ENCODE peak calls at places on chromosomes 4 and X, in five cellular contexts. One of them, this sample, is unnamed.

GRCh38 chr4:17718471-17718870 is 63.0 kb downstream of the FAM184B start:
- DNase-seq in HTR-8/SVneo: no peak
- DNase-seq in right cardiac atrium: no peak
- DNase-seq in EH: no peak
- DNase-seq in stimulated activated naive B cell treated with anti-CD40 and anti-IgM and Interleukin-4, amounts not matched to agents 10 μg/mL and 1 μg/mL and 100 μg/mL, for 72 hours: no peak
- DNase-seq in this sample: no peak

GRCh38 chrX:2561461-2561860 is 60.7 kb upstream of the DHRSX start:
- DNase-seq in HTR-8/SVneo: no peak
- DNase-seq in right cardiac atrium: no peak
- DNase-seq in EH: no peak
- DNase-seq in stimulated activated naive B cell treated with anti-CD40 and anti-IgM and Interleukin-4, amounts not matched to agents 10 μg/mL and 1 μg/mL and 100 μg/mL, for 72 hours: no peak
- DNase-seq in this sample: no peak

GRCh38 chr4:170026253-170026991 is at the start of gene MFAP3L:
- DNase-seq in HTR-8/SVneo: peak; percentile 87
- DNase-seq in right cardiac atrium: peak; percentile 88
- DNase-seq in EH: peak; percentile 90
- DNase-seq in stimulated activated naive B cell treated with anti-CD40 and anti-IgM and Interleukin-4, amounts not matched to agents 10 μg/mL and 1 μg/mL and 100 μg/mL, for 72 hours: peak; percentile 86
- DNase-seq in this sample: peak; percentile 95

GRCh38 chr4:60934896-60935295 is 265.2 kb upstream of the ADGRL3 start:
- DNase-seq in HTR-8/SVneo: no peak
- DNase-seq in right cardiac atrium: no peak
- DNase-seq in EH: no peak
- DNase-seq in stimulated activated naive B cell treated with anti-CD40 and anti-IgM and Interleukin-4, amounts not matched to agents 10 μg/mL and 1 μg/mL and 100 μg/mL, for 72 hours: no peak
- DNase-seq in this sample: no peak

GRCh38 chr4:172344266-172344772 is 531.1 kb downstream of the GALNTL6 start:
- DNase-seq in HTR-8/SVneo: no peak
- DNase-seq in right cardiac atrium: no peak
- DNase-seq in EH: no peak
- DNase-seq in stimulated activated naive B cell treated with anti-CD40 and anti-IgM and Interleukin-4, amounts not matched to agents 10 μg/mL and 1 μg/mL and 100 μg/mL, for 72 hours: no peak
- DNase-seq in this sample: no peak

GRCh38 chr4:38060829-38061431 is 100.7 kb downstream of the PTTG2 start:
- DNase-seq in HTR-8/SVneo: no peak
- DNase-seq in right cardiac atrium: no peak
- DNase-seq in EH: peak; percentile 68
- DNase-seq in stimulated activated naive B cell treated with anti-CD40 and anti-IgM and Interleukin-4, amounts not matched to agents 10 μg/mL and 1 μg/mL and 100 μg/mL, for 72 hours: no peak
- DNase-seq in this sample: no peak

GRCh38 chrX:128769511-128769910 is 717.3 kb upstream of the ACTRT1 start:
- DNase-seq in HTR-8/SVneo: no peak
- DNase-seq in right cardiac atrium: no peak
- DNase-seq in EH: no peak
- DNase-seq in stimulated activated naive B cell treated with anti-CD40 and anti-IgM and Interleukin-4, amounts not matched to agents 10 μg/mL and 1 μg/mL and 100 μg/mL, for 72 hours: no peak
- DNase-seq in this sample: no peak

GRCh38 chr4:3338976-3339531 is 46.2 kb downstream of the RGS12 start:
- DNase-seq in HTR-8/SVneo: no peak
- DNase-seq in right cardiac atrium: no peak
- DNase-seq in EH: no peak
- DNase-seq in stimulated activated naive B cell treated with anti-CD40 and anti-IgM and Interleukin-4, amounts not matched to agents 10 μg/mL and 1 μg/mL and 100 μg/mL, for 72 hours: no peak
- DNase-seq in this sample: no peak

GRCh38 chrX:112761239-112762207 is 79.1 kb downstream of the AMOT start:
- DNase-seq in HTR-8/SVneo: no peak
- DNase-seq in right cardiac atrium: no peak
- DNase-seq in EH: no peak
- DNase-seq in stimulated activated naive B cell treated with anti-CD40 and anti-IgM and Interleukin-4, amounts not matched to agents 10 μg/mL and 1 μg/mL and 100 μg/mL, for 72 hours: peak; percentile 35
- DNase-seq in this sample: no peak

GRCh38 chr4:57291911-57292310 is 181.7 kb upstream of the IGFBP7 start:
- DNase-seq in HTR-8/SVneo: no peak
- DNase-seq in right cardiac atrium: no peak
- DNase-seq in EH: no peak
- DNase-seq in stimulated activated naive B cell treated with anti-CD40 and anti-IgM and Interleukin-4, amounts not matched to agents 10 μg/mL and 1 μg/mL and 100 μg/mL, for 72 hours: no peak
- DNase-seq in this sample: no peak

GRCh38 chr4:76584235-76585152 is 149.5 kb downstream of the SHROOM3 start:
- DNase-seq in HTR-8/SVneo: peak; percentile 28
- DNase-seq in right cardiac atrium: no peak
- DNase-seq in EH: no peak
- DNase-seq in stimulated activated naive B cell treated with anti-CD40 and anti-IgM and Interleukin-4, amounts not matched to agents 10 μg/mL and 1 μg/mL and 100 μg/mL, for 72 hours: no peak
- DNase-seq in this sample: no peak

GRCh38 chrX:2188840-2189239 is 311.9 kb downstream of the DHRSX start:
- DNase-seq in HTR-8/SVneo: no peak
- DNase-seq in right cardiac atrium: no peak
- DNase-seq in EH: no peak
- DNase-seq in stimulated activated naive B cell treated with anti-CD40 and anti-IgM and Interleukin-4, amounts not matched to agents 10 μg/mL and 1 μg/mL and 100 μg/mL, for 72 hours: no peak
- DNase-seq in this sample: no peak

GRCh38 chrX:145613894-145614293 is 203.7 kb upstream of the SLITRK2 start:
- DNase-seq in HTR-8/SVneo: no peak
- DNase-seq in right cardiac atrium: no peak
- DNase-seq in EH: no peak
- DNase-seq in stimulated activated naive B cell treated with anti-CD40 and anti-IgM and Interleukin-4, amounts not matched to agents 10 μg/mL and 1 μg/mL and 100 μg/mL, for 72 hours: no peak
- DNase-seq in this sample: no peak